ENCODE peak calls at places on chromosomes 13 and 19, in seven cellular contexts. O is tibial artery, G is PC-3, V is fibroblast of mammary gland, J is astrocyte of the spinal cord, S is hepatocyte, Y is adrenal gland. H is an unnamed sample.

GRCh38 chr13:36072536-36072935 is 58.6 kb downstream of the DCLK1 start:
- DNase-seq in V (no peak), J (no peak), O (no peak), Y (no peak), S (no peak), G (no peak), H (no peak)

GRCh38 chr19:56538761-56539263 is at the start of gene ZFP28:
- DNase-seq in Y (no peak), S (no peak), J (no peak), O (peak; percentile 89), V (no peak), G (no peak), H (no peak)

GRCh38 chr13:33229446-33230177 is 55.9 kb downstream of the STARD13 start:
- DNase-seq in S (no peak), O (no peak), Y (no peak), J (peak; percentile 32), G (no peak), V (no peak), H (no peak)

GRCh38 chr19:12834976-12835757 is 788 bp upstream of the RTBDN start:
- DNase-seq in G (peak; percentile 64), S (peak; percentile 51), J (no peak), O (no peak), Y (peak; percentile 73), V (no peak), H (no peak)

GRCh38 chr13:53054569-53054968 is 26.0 kb downstream of the OLFM4 start:
- DNase-seq in S (no peak), V (no peak), Y (no peak), J (no peak), O (no peak), G (no peak), H (no peak)

GRCh38 chr13:113140677-113141590 is 17.5 kb upstream of the PROZ start:
- DNase-seq in Y (peak; percentile 47), J (no peak), G (no peak), O (peak; percentile 58), V (no peak), S (no peak), H (no peak)

GRCh38 chr13:80235131-80235530 is 105.8 kb downstream of the SPRY2 start:
- DNase-seq in S (peak; percentile 17), Y (no peak), O (no peak), J (peak; percentile 47), V (no peak), G (peak; percentile 53), H (peak; percentile 61)

GRCh38 chr13:87003265-87003664 is 667.9 kb upstream of the SLITRK5 start:
- DNase-seq in G (no peak), Y (no peak), V (no peak), S (no peak), J (no peak), O (no peak), H (no peak)

GRCh38 chr19:18697680-18698079 is 14.2 kb downstream of the CRTC1 start:
- DNase-seq in J (no peak), G (peak; percentile 29), S (no peak), O (no peak), Y (no peak), V (no peak), H (no peak)

GRCh38 chr13:105445793-105446192 is 1089.7 kb downstream of the EFNB2 start:
- DNase-seq in J (peak; percentile 11), S (no peak), V (no peak), O (no peak), G (no peak), Y (no peak), H (no peak)

GRCh38 chr13:21671793-21672680 is 1.2 kb downstream of the FGF9 start:
- DNase-seq in V (no peak), Y (no peak), G (no peak), O (no peak), J (no peak), S (no peak), H (no peak)

GRCh38 chr13:114132419-114133121 is at the start of gene RASA3:
- DNase-seq in J (peak; percentile 78), V (peak; percentile 68), O (peak; percentile 89), G (peak; percentile 73), Y (peak; percentile 66), S (peak; percentile 90), H (no peak)

GRCh38 chr13:112968380-112968909 is 569 bp upstream of the MCF2L start:
- DNase-seq in Y (peak; percentile 73), S (peak; percentile 75), O (peak; percentile 60), G (peak; percentile 41), J (no peak), V (no peak), H (no peak)

GRCh38 chr19:14556662-14557188 is 15.1 kb downstream of the NDUFB7 start:
- DNase-seq in J (peak; percentile 79), S (peak; percentile 90), Y (peak; percentile 86), G (peak; percentile 89), V (peak; percentile 80), O (peak; percentile 81), H (no peak)

GRCh38 chr19:5940260-5941208 is 26.5 kb downstream of the CAPS start:
- DNase-seq in V (no peak), O (no peak), G (no peak), Y (no peak), J (no peak), S (no peak), H (no peak)

GRCh38 chr13:59914556-59914955 is 249.2 kb downstream of the DIAPH3 start:
- DNase-seq in O (no peak), V (peak; percentile 10), Y (no peak), S (no peak), J (peak; percentile 52), G (no peak), H (no peak)

GRCh38 chr19:39355253-39355652 is 13.0 kb downstream of the SAMD4B start:
- DNase-seq in V (no peak), Y (no peak), G (no peak), J (no peak), S (no peak), O (no peak), H (no peak)

GRCh38 chr13:37429976-37430375 is 168.6 kb downstream of the POSTN start:
- DNase-seq in S (no peak), J (peak; percentile 69), O (no peak), V (peak; percentile 97), Y (no peak), G (no peak), H (no peak)

GRCh38 chr13:23558675-23559536 is 11.3 kb upstream of the TNFRSF19 start:
- DNase-seq in G (peak; percentile 66), Y (peak; percentile 67), O (no peak), V (peak; percentile 89), J (peak; percentile 92), S (peak; percentile 51), H (no peak)

GRCh38 chr19:38543807-38544568 is 73.8 kb downstream of the MAP4K1 start:
- DNase-seq in J (peak; percentile 77), V (peak; percentile 93), S (peak; percentile 77), G (peak; percentile 80), O (peak; percentile 82), Y (peak; percentile 95), H (no peak)

GRCh38 chr19:33384983-33385382 is 11.5 kb downstream of the CEBPG start:
- DNase-seq in V (no peak), G (no peak), J (no peak), S (no peak), Y (no peak), O (no peak), H (no peak)

GRCh38 chr13:50419896-50420295 is 404.7 kb downstream of the KCNRG start:
- DNase-seq in V (no peak), S (no peak), G (no peak), J (no peak), O (no peak), Y (peak; percentile 59), H (no peak)

GRCh38 chr13:80256352-80256932 is 84.5 kb downstream of the SPRY2 start:
- DNase-seq in O (no peak), V (no peak), G (no peak), Y (no peak), J (no peak), S (no peak), H (no peak)

GRCh38 chr13:75365724-75366173 is 116.2 kb downstream of the TBC1D4 start:
- DNase-seq in G (peak; percentile 92), S (no peak), J (peak; percentile 84), V (peak; percentile 83), O (no peak), Y (no peak), H (peak; percentile 52)

GRCh38 chr19:53655042-53655665 is 23.4 kb downstream of the DPRX start:
- DNase-seq in Y (no peak), O (no peak), V (no peak), J (no peak), G (no peak), S (no peak), H (no peak)

GRCh38 chr19:16018801-16019551 is 57.3 kb upstream of the TPM4 start:
- DNase-seq in S (no peak), Y (no peak), V (no peak), G (no peak), O (peak; percentile 56), J (no peak), H (no peak)

GRCh38 chr13:46554971-46555370 is 2.0 kb downstream of the LRCH1 start:
- DNase-seq in G (no peak), J (no peak), O (no peak), S (no peak), Y (no peak), V (peak; percentile 22), H (no peak)

GRCh38 chr13:46553886-46554855 is 1.2 kb downstream of the LRCH1 start:
- DNase-seq in V (peak; percentile 84), Y (peak; percentile 79), S (peak; percentile 83), J (peak; percentile 82), O (peak; percentile 85), G (peak; percentile 78), H (peak; percentile 41)

GRCh38 chr13:46552302-46552680 is 679 bp upstream of the LRCH1 start:
- DNase-seq in J (no peak), V (no peak), G (no peak), Y (no peak), S (no peak), O (no peak), H (no peak)

GRCh38 chr13:46552888-46553520 is at the start of gene LRCH1:
- DNase-seq in V (peak; percentile 78), J (peak; percentile 92), O (peak; percentile 94), G (peak; percentile 70), S (peak; percentile 94), Y (peak; percentile 94), H (no peak)

GRCh38 chr13:46553521-46553885 is 533 bp downstream of the LRCH1 start:
- DNase-seq in J (no peak), V (no peak), O (peak; percentile 68), G (no peak), S (no peak), Y (peak; percentile 57), H (no peak)
- H3K4me3 ChIP-seq in J (peak overlapping the region; percentile 90), V (peak overlapping the region; percentile 86), O (peak overlapping the region; percentile 94), G (peak overlapping the region; percentile 77), S (peak overlapping the region; percentile 98), Y (peak overlapping the region; percentile 63), H (peak overlapping the region; percentile 97)

GRCh38 chr13:24627864-24628418 is 52.3 kb upstream of the ATP12A start:
- DNase-seq in S (no peak), Y (no peak), V (no peak), O (no peak), J (no peak), G (no peak), H (no peak)
- TF ChIP-seq CTCF in S (no peak), Y (no peak), V (no peak), O (no peak), J (no peak), G (no peak), H (no peak)

GRCh38 chr19:10335149-10336053 is 2.1 kb upstream of the RAVER1 start:
- DNase-seq in G (no peak), J (no peak), S (no peak), Y (no peak), V (no peak), O (no peak), H (no peak)
- H3K4me3 ChIP-seq in G (peak overlapping the region; percentile 84), J (peak overlapping the region; percentile 92), S (no peak overlapping the region), Y (no peak overlapping the region), V (peak overlapping the region; percentile 6), O (peak overlapping the region; percentile 65), H (peak overlapping the region; percentile 92)

GRCh38 chr13:109427695-109428094 is 358.7 kb downstream of the IRS2 start:
- DNase-seq in J (no peak), V (no peak), S (no peak), Y (no peak), G (no peak), O (no peak), H (no peak)
- TF ChIP-seq CTCF in J (no peak), V (no peak), S (peak; percentile 8), Y (no peak), G (no peak), O (no peak), H (no peak)